ENCODE peak calls at places on chromosomes 2 and 18, in five cellular contexts. Q, U, L, N and X are unnamed samples.

GRCh38 chr2:207039225-207039624 is 99.9 kb downstream of the CPO start:
- ATAC-seq in U (no peak), N (no peak), L (no peak), Q (no peak), X (peak; percentile 84)

GRCh38 chr2:8647462-8647857 is 34.4 kb upstream of the ID2 start:
- ATAC-seq in U (peak; percentile 12), Q (no peak), N (no peak), L (no peak), X (no peak)

GRCh38 chr2:47155091-47155876 is at the start of gene STPG4:
- ATAC-seq in L (no peak), N (no peak), U (peak; percentile 52), Q (peak; percentile 69), X (peak; percentile 17)

GRCh38 chr2:215750763-215751162 is 262.6 kb downstream of the MREG start:
- ATAC-seq in Q (no peak), U (no peak), N (no peak), L (no peak), X (no peak)

GRCh38 chr2:138780451-138780880 is 276 bp upstream of the NXPH2 start:
- ATAC-seq in U (peak; percentile 49), L (no peak), N (peak; percentile 33), Q (peak; percentile 21), X (no peak)

GRCh38 chr18:23387265-23387664 is 65.8 kb upstream of the RIOK3 start:
- ATAC-seq in L (no peak), U (no peak), N (no peak), Q (peak; percentile 64), X (no peak)

GRCh38 chr2:113711857-113712256 is 44.6 kb downstream of the SLC35F5 start:
- ATAC-seq in N (no peak), L (no peak), Q (no peak), U (no peak), X (no peak)

GRCh38 chr2:143163499-143163898 is 34.3 kb downstream of the ARHGAP15 start:
- ATAC-seq in L (no peak), U (no peak), Q (no peak), N (no peak), X (no peak)

GRCh38 chr18:13268035-13268700 is 49.6 kb downstream of the LDLRAD4 start:
- ATAC-seq in Q (peak; percentile 91), U (no peak), N (no peak), L (no peak), X (no peak)

GRCh38 chr2:210224660-210225460 is at the start of gene ACADL:
- ATAC-seq in L (no peak), U (peak; percentile 89), Q (peak; percentile 90), N (peak; percentile 89), X (peak; percentile 99)

GRCh38 chr18:49206717-49207116 is 253.7 kb downstream of the DYM start:
- ATAC-seq in N (no peak), U (peak; percentile 34), Q (no peak), L (no peak), X (no peak)

GRCh38 chr2:128312411-128312810 is 6.3 kb downstream of the HS6ST1 start:
- ATAC-seq in L (no peak), Q (no peak), U (no peak), N (no peak), X (no peak)

GRCh38 chr2:3465844-3466481 is 53.4 kb downstream of the ADI1 start:
- ATAC-seq in U (peak; percentile 74), Q (peak; percentile 21), L (no peak), N (no peak), X (no peak)

GRCh38 chr2:38439807-38440300 is 62.8 kb upstream of the ATL2 start:
- ATAC-seq in U (no peak), Q (no peak), N (no peak), L (no peak), X (no peak)

GRCh38 chr18:55121397-55122170 is 162.3 kb upstream of the CCDC68 start:
- ATAC-seq in Q (no peak), L (no peak), U (no peak), N (no peak), X (no peak)

GRCh38 chr2:222360146-222360545 is 61.3 kb upstream of the PAX3 start:
- ATAC-seq in U (no peak), Q (no peak), L (no peak), N (no peak), X (peak; percentile 42)

GRCh38 chr18:23498877-23499570 is 4.3 kb upstream of the RMC1 start:
- ATAC-seq in Q (peak; percentile 47), U (peak; percentile 73), N (no peak), L (peak; percentile 24), X (no peak)

GRCh38 chr2:164717000-164717597 is 95.8 kb upstream of the GRB14 start:
- ATAC-seq in Q (no peak), U (no peak), L (no peak), N (no peak), X (no peak)

GRCh38 chr2:97761192-97761591 is 47.8 kb downstream of the ZAP70 start:
- ATAC-seq in N (no peak), U (no peak), L (no peak), Q (no peak), X (no peak)

GRCh38 chr18:49360582-49360981 is 99.9 kb downstream of the DYM start:
- ATAC-seq in N (no peak), Q (no peak), L (no peak), U (no peak), X (no peak)

GRCh38 chr2:170966648-170967396 is 37.8 kb downstream of the GORASP2 start:
- ATAC-seq in L (no peak), N (peak; percentile 24), U (peak; percentile 94), Q (peak; percentile 73), X (no peak)

GRCh38 chr2:54531558-54531957 is 75.4 kb downstream of the SPTBN1 start:
- ATAC-seq in Q (no peak), N (no peak), U (peak; percentile 70), L (no peak), X (peak; percentile 62)

GRCh38 chr2:108316881-108317258 is 28.2 kb downstream of the SULT1C2 start:
- ATAC-seq in U (no peak), Q (no peak), L (no peak), N (no peak), X (no peak)